ENCODE peak calls at places on chromosomes 3 and 15, in nine cellular contexts. One of them, this sample, is unnamed.

GRCh38 chr15:84690342-84690741 is 25.6 kb downstream of the SEC11A start:
- DNase-seq in renal cortical epithelial cell: no peak
- DNase-seq in activated naive CD8-positive, alpha-beta T cell treated with anti-CD3 and anti-CD28 coated beads, Interleukin-2, amount 50 U/mL, for 24 hours: no peak
- DNase-seq in left cardiac atrium: no peak
- DNase-seq in GM03348: no peak
- DNase-seq in HEK293T: no peak
- DNase-seq in globus pallidus: no peak
- DNase-seq in caudate nucleus: no peak
- DNase-seq in stimulated activated CD8-positive, alpha-beta memory T cell treated with anti-CD3 and anti-CD28 coated beads, Interleukin-4, amount 100 ng/mL, for 24 hours: no peak
- DNase-seq in this sample: no peak

GRCh38 chr3:139123377-139124095 is 78.8 kb upstream of the PRR23C start:
- DNase-seq in left cardiac atrium: no peak
- DNase-seq in stimulated activated CD8-positive, alpha-beta memory T cell treated with anti-CD3 and anti-CD28 coated beads, Interleukin-4, amount 100 ng/mL, for 24 hours: no peak
- DNase-seq in GM03348: peak
- DNase-seq in caudate nucleus: no peak
- DNase-seq in activated naive CD8-positive, alpha-beta T cell treated with anti-CD3 and anti-CD28 coated beads, Interleukin-2, amount 50 U/mL, for 24 hours: no peak
- DNase-seq in renal cortical epithelial cell: no peak
- DNase-seq in globus pallidus: no peak
- DNase-seq in HEK293T: no peak
- DNase-seq in this sample: no peak

GRCh38 chr3:138775254-138775595 is 59.5 kb downstream of the PIK3CB start:
- DNase-seq in left cardiac atrium: no peak
- DNase-seq in GM03348: no peak
- DNase-seq in HEK293T: no peak
- DNase-seq in renal cortical epithelial cell: peak
- DNase-seq in activated naive CD8-positive, alpha-beta T cell treated with anti-CD3 and anti-CD28 coated beads, Interleukin-2, amount 50 U/mL, for 24 hours: no peak
- DNase-seq in globus pallidus: no peak
- DNase-seq in caudate nucleus: no peak
- DNase-seq in stimulated activated CD8-positive, alpha-beta memory T cell treated with anti-CD3 and anti-CD28 coated beads, Interleukin-4, amount 100 ng/mL, for 24 hours: no peak
- DNase-seq in this sample: no peak

GRCh38 chr3:190122198-190122771 is 1.6 kb upstream of the P3H2 start:
- DNase-seq in renal cortical epithelial cell: peak
- DNase-seq in stimulated activated CD8-positive, alpha-beta memory T cell treated with anti-CD3 and anti-CD28 coated beads, Interleukin-4, amount 100 ng/mL, for 24 hours: no peak
- DNase-seq in HEK293T: no peak
- DNase-seq in GM03348: peak
- DNase-seq in globus pallidus: no peak
- DNase-seq in left cardiac atrium: no peak
- DNase-seq in activated naive CD8-positive, alpha-beta T cell treated with anti-CD3 and anti-CD28 coated beads, Interleukin-2, amount 50 U/mL, for 24 hours: no peak
- DNase-seq in caudate nucleus: no peak
- DNase-seq in this sample: no peak

GRCh38 chr15:91824256-91824655 is 29.3 kb upstream of the SLCO3A1 start:
- DNase-seq in GM03348: no peak
- DNase-seq in activated naive CD8-positive, alpha-beta T cell treated with anti-CD3 and anti-CD28 coated beads, Interleukin-2, amount 50 U/mL, for 24 hours: no peak
- DNase-seq in HEK293T: no peak
- DNase-seq in left cardiac atrium: peak
- DNase-seq in stimulated activated CD8-positive, alpha-beta memory T cell treated with anti-CD3 and anti-CD28 coated beads, Interleukin-4, amount 100 ng/mL, for 24 hours: no peak
- DNase-seq in caudate nucleus: no peak
- DNase-seq in globus pallidus: peak
- DNase-seq in renal cortical epithelial cell: no peak
- DNase-seq in this sample: no peak

GRCh38 chr3:177145954-177146353 is 51.3 kb downstream of the TBL1XR1 start:
- DNase-seq in renal cortical epithelial cell: no peak
- DNase-seq in globus pallidus: no peak
- DNase-seq in GM03348: no peak
- DNase-seq in activated naive CD8-positive, alpha-beta T cell treated with anti-CD3 and anti-CD28 coated beads, Interleukin-2, amount 50 U/mL, for 24 hours: no peak
- DNase-seq in left cardiac atrium: no peak
- DNase-seq in HEK293T: no peak
- DNase-seq in stimulated activated CD8-positive, alpha-beta memory T cell treated with anti-CD3 and anti-CD28 coated beads, Interleukin-4, amount 100 ng/mL, for 24 hours: no peak
- DNase-seq in caudate nucleus: no peak
- DNase-seq in this sample: no peak

GRCh38 chr15:51367322-51367976 is 26.0 kb downstream of the GLDN start:
- DNase-seq in globus pallidus: no peak
- DNase-seq in stimulated activated CD8-positive, alpha-beta memory T cell treated with anti-CD3 and anti-CD28 coated beads, Interleukin-4, amount 100 ng/mL, for 24 hours: no peak
- DNase-seq in GM03348: peak
- DNase-seq in left cardiac atrium: no peak
- DNase-seq in caudate nucleus: no peak
- DNase-seq in HEK293T: no peak
- DNase-seq in renal cortical epithelial cell: no peak
- DNase-seq in activated naive CD8-positive, alpha-beta T cell treated with anti-CD3 and anti-CD28 coated beads, Interleukin-2, amount 50 U/mL, for 24 hours: no peak
- DNase-seq in this sample: no peak

GRCh38 chr3:9901967-9902366 is 681 bp upstream of the IL17RE start:
- DNase-seq in globus pallidus: no peak
- DNase-seq in GM03348: no peak
- DNase-seq in HEK293T: no peak
- DNase-seq in activated naive CD8-positive, alpha-beta T cell treated with anti-CD3 and anti-CD28 coated beads, Interleukin-2, amount 50 U/mL, for 24 hours: peak
- DNase-seq in stimulated activated CD8-positive, alpha-beta memory T cell treated with anti-CD3 and anti-CD28 coated beads, Interleukin-4, amount 100 ng/mL, for 24 hours: no peak
- DNase-seq in caudate nucleus: no peak
- DNase-seq in left cardiac atrium: no peak
- DNase-seq in renal cortical epithelial cell: no peak
- DNase-seq in this sample: no peak

GRCh38 chr15:35182841-35183479 is 97.9 kb upstream of the NANOGP8 start:
- DNase-seq in renal cortical epithelial cell: no peak
- DNase-seq in activated naive CD8-positive, alpha-beta T cell treated with anti-CD3 and anti-CD28 coated beads, Interleukin-2, amount 50 U/mL, for 24 hours: no peak
- DNase-seq in GM03348: no peak
- DNase-seq in stimulated activated CD8-positive, alpha-beta memory T cell treated with anti-CD3 and anti-CD28 coated beads, Interleukin-4, amount 100 ng/mL, for 24 hours: no peak
- DNase-seq in left cardiac atrium: no peak
- DNase-seq in caudate nucleus: no peak
- DNase-seq in globus pallidus: no peak
- DNase-seq in HEK293T: peak
- DNase-seq in this sample: no peak

GRCh38 chr15:78841307-78841706 is 30.0 kb upstream of the ADAMTS7 start:
- DNase-seq in globus pallidus: no peak
- DNase-seq in left cardiac atrium: no peak
- DNase-seq in activated naive CD8-positive, alpha-beta T cell treated with anti-CD3 and anti-CD28 coated beads, Interleukin-2, amount 50 U/mL, for 24 hours: no peak
- DNase-seq in stimulated activated CD8-positive, alpha-beta memory T cell treated with anti-CD3 and anti-CD28 coated beads, Interleukin-4, amount 100 ng/mL, for 24 hours: no peak
- DNase-seq in GM03348: peak
- DNase-seq in HEK293T: no peak
- DNase-seq in renal cortical epithelial cell: no peak
- DNase-seq in caudate nucleus: no peak
- DNase-seq in this sample: no peak

GRCh38 chr3:29145370-29145769 is 135.5 kb upstream of the RBMS3 start:
- DNase-seq in GM03348: no peak
- DNase-seq in left cardiac atrium: no peak
- DNase-seq in HEK293T: no peak
- DNase-seq in stimulated activated CD8-positive, alpha-beta memory T cell treated with anti-CD3 and anti-CD28 coated beads, Interleukin-4, amount 100 ng/mL, for 24 hours: no peak
- DNase-seq in globus pallidus: no peak
- DNase-seq in renal cortical epithelial cell: no peak
- DNase-seq in caudate nucleus: no peak
- DNase-seq in activated naive CD8-positive, alpha-beta T cell treated with anti-CD3 and anti-CD28 coated beads, Interleukin-2, amount 50 U/mL, for 24 hours: no peak
- DNase-seq in this sample: no peak

GRCh38 chr3:38473229-38473628 is 19.5 kb downstream of the ACVR2B start:
- DNase-seq in HEK293T: no peak
- DNase-seq in activated naive CD8-positive, alpha-beta T cell treated with anti-CD3 and anti-CD28 coated beads, Interleukin-2, amount 50 U/mL, for 24 hours: no peak
- DNase-seq in caudate nucleus: no peak
- DNase-seq in GM03348: no peak
- DNase-seq in globus pallidus: no peak
- DNase-seq in renal cortical epithelial cell: no peak
- DNase-seq in stimulated activated CD8-positive, alpha-beta memory T cell treated with anti-CD3 and anti-CD28 coated beads, Interleukin-4, amount 100 ng/mL, for 24 hours: no peak
- DNase-seq in left cardiac atrium: no peak
- DNase-seq in this sample: no peak

GRCh38 chr3:154955907-154956533 is 124.1 kb upstream of the MME start:
- DNase-seq in GM03348: no peak
- DNase-seq in left cardiac atrium: no peak
- DNase-seq in HEK293T: no peak
- DNase-seq in caudate nucleus: no peak
- DNase-seq in globus pallidus: no peak
- DNase-seq in stimulated activated CD8-positive, alpha-beta memory T cell treated with anti-CD3 and anti-CD28 coated beads, Interleukin-4, amount 100 ng/mL, for 24 hours: no peak
- DNase-seq in renal cortical epithelial cell: no peak
- DNase-seq in activated naive CD8-positive, alpha-beta T cell treated with anti-CD3 and anti-CD28 coated beads, Interleukin-2, amount 50 U/mL, for 24 hours: no peak
- DNase-seq in this sample: no peak

GRCh38 chr3:128581566-128581965 is 69.1 kb downstream of the RPN1 start:
- DNase-seq in left cardiac atrium: no peak
- DNase-seq in renal cortical epithelial cell: no peak
- DNase-seq in stimulated activated CD8-positive, alpha-beta memory T cell treated with anti-CD3 and anti-CD28 coated beads, Interleukin-4, amount 100 ng/mL, for 24 hours: no peak
- DNase-seq in GM03348: no peak
- DNase-seq in HEK293T: no peak
- DNase-seq in caudate nucleus: no peak
- DNase-seq in activated naive CD8-positive, alpha-beta T cell treated with anti-CD3 and anti-CD28 coated beads, Interleukin-2, amount 50 U/mL, for 24 hours: no peak
- DNase-seq in globus pallidus: no peak
- DNase-seq in this sample: no peak

GRCh38 chr15:81825136-81825535 is 220.7 kb downstream of the MEX3B start:
- DNase-seq in activated naive CD8-positive, alpha-beta T cell treated with anti-CD3 and anti-CD28 coated beads, Interleukin-2, amount 50 U/mL, for 24 hours: no peak
- DNase-seq in stimulated activated CD8-positive, alpha-beta memory T cell treated with anti-CD3 and anti-CD28 coated beads, Interleukin-4, amount 100 ng/mL, for 24 hours: no peak
- DNase-seq in GM03348: no peak
- DNase-seq in HEK293T: no peak
- DNase-seq in renal cortical epithelial cell: no peak
- DNase-seq in globus pallidus: no peak
- DNase-seq in caudate nucleus: no peak
- DNase-seq in left cardiac atrium: no peak
- DNase-seq in this sample: no peak

GRCh38 chr15:77959094-77959879 is 118.2 kb downstream of the TBC1D2B start:
- DNase-seq in activated naive CD8-positive, alpha-beta T cell treated with anti-CD3 and anti-CD28 coated beads, Interleukin-2, amount 50 U/mL, for 24 hours: peak
- DNase-seq in caudate nucleus: peak
- DNase-seq in HEK293T: peak
- DNase-seq in GM03348: peak
- DNase-seq in renal cortical epithelial cell: peak
- DNase-seq in left cardiac atrium: peak
- DNase-seq in globus pallidus: peak
- DNase-seq in stimulated activated CD8-positive, alpha-beta memory T cell treated with anti-CD3 and anti-CD28 coated beads, Interleukin-4, amount 100 ng/mL, for 24 hours: peak
- DNase-seq in this sample: peak

GRCh38 chr15:84929795-84930371 is 45.4 kb downstream of the SLC28A1 start:
- DNase-seq in caudate nucleus: no peak
- DNase-seq in left cardiac atrium: no peak
- DNase-seq in stimulated activated CD8-positive, alpha-beta memory T cell treated with anti-CD3 and anti-CD28 coated beads, Interleukin-4, amount 100 ng/mL, for 24 hours: no peak
- DNase-seq in renal cortical epithelial cell: peak
- DNase-seq in globus pallidus: no peak
- DNase-seq in GM03348: no peak
- DNase-seq in HEK293T: no peak
- DNase-seq in activated naive CD8-positive, alpha-beta T cell treated with anti-CD3 and anti-CD28 coated beads, Interleukin-2, amount 50 U/mL, for 24 hours: peak
- DNase-seq in this sample: no peak

This sample was measured in activated CD4-positive, CD25-positive, alpha-beta regulatory T cell treated with anti-CD3 and anti-CD28 coated beads, Interleukin-2, amount 50 U/mL, for 16 hours.